ENCODE peak calls at places on chromosomes 5 and 9, in four cellular contexts. P is HepG2, F is GM12878, Q is NT2/D1. I is an unnamed sample.

GRCh38 chr9:20355022-20355421 is 267.3 kb downstream of the MLLT3 start:
- DNase-seq in P (no peak), F (no peak), Q (no peak), I (no peak)

GRCh38 chr5:107567901-107568671 is 102.7 kb downstream of the EFNA5 start:
- DNase-seq in P (no peak), F (peak; percentile 63), Q (no peak), I (no peak)

GRCh38 chr5:140142246-140142645 is 16.5 kb downstream of the IGIP start:
- DNase-seq in P (no peak), F (no peak), Q (no peak), I (no peak)

GRCh38 chr5:36079200-36079761 is 12.6 kb upstream of the UGT3A2 start:
- DNase-seq in P (peak; percentile 55), F (peak; percentile 11), Q (no peak), I (peak; percentile 65)

GRCh38 chr9:114991861-114992260 is 61.5 kb upstream of the TNFSF8 start:
- DNase-seq in P (no peak), F (no peak), Q (no peak), I (no peak)

GRCh38 chr9:93059097-93059959 is 827 bp downstream of the SUSD3 start:
- DNase-seq in P (no peak), F (no peak), Q (no peak), I (peak; percentile 72)

GRCh38 chr5:156481741-156482140 is 154.8 kb downstream of the SGCD start:
- DNase-seq in P (no peak), F (no peak), Q (no peak), I (no peak)

GRCh38 chr5:53542917-53543316 is 17.5 kb upstream of the NDUFS4 start:
- DNase-seq in P (no peak), F (no peak), Q (no peak), I (no peak)

GRCh38 chr5:90022711-90023053 is 386.9 kb downstream of the CETN3 start:
- DNase-seq in P (no peak), F (no peak), Q (no peak), I (no peak)

GRCh38 chr5:108878756-108879155 is 131.1 kb downstream of the FER start:
- DNase-seq in P (no peak), F (no peak), Q (no peak), I (no peak)

GRCh38 chr9:124016152-124017063 is 4.8 kb downstream of the LHX2 start:
- DNase-seq in P (no peak), F (no peak), Q (no peak), I (no peak)

GRCh38 chr5:36870399-36871040 is 6.0 kb upstream of the NIPBL start:
- DNase-seq in P (peak; percentile 72), F (no peak), Q (no peak), I (peak; percentile 49)

GRCh38 chr5:128774605-128775004 is 190.7 kb upstream of the SLC27A6 start:
- DNase-seq in P (no peak), F (no peak), Q (no peak), I (no peak)

GRCh38 chr9:88060746-88061145 is 77.5 kb downstream of the SPATA31C2 start:
- DNase-seq in P (no peak), F (no peak), Q (no peak), I (no peak)

GRCh38 chr5:34743878-34744277 is 87.8 kb downstream of the RAI14 start:
- DNase-seq in P (no peak), F (no peak), Q (no peak), I (no peak)

GRCh38 chr5:113293613-113294340 is 141.0 kb downstream of the TSSK1B start:
- DNase-seq in P (no peak), F (no peak), Q (no peak), I (no peak)

GRCh38 chr5:138289296-138289695 is 14.9 kb upstream of the GFRA3 start:
- DNase-seq in P (no peak), F (no peak), Q (no peak), I (no peak)

GRCh38 chr9:116141864-116142561 is 11.6 kb upstream of the PAPPA start:
- DNase-seq in P (no peak), F (no peak), Q (no peak), I (no peak)

GRCh38 chr5:173907686-173908371 is 19.7 kb downstream of the CPEB4 start:
- DNase-seq in P (no peak), F (no peak), Q (no peak), I (no peak)

GRCh38 chr9:4353236-4353635 is 53.4 kb upstream of the GLIS3 start:
- DNase-seq in P (no peak), F (no peak), Q (no peak), I (no peak)

GRCh38 chr5:26700759-26701384 is 337.5 kb downstream of the CDH9 start:
- DNase-seq in P (peak; percentile 45), F (no peak), Q (peak; percentile 5), I (peak; percentile 52)

GRCh38 chr9:89419978-89420394 is 77.9 kb downstream of the SEMA4D start:
- DNase-seq in P (no peak), F (no peak), Q (no peak), I (no peak)

GRCh38 chr5:95859327-95860060 is 37.0 kb upstream of the GLRX start:
- DNase-seq in P (no peak), F (no peak), Q (no peak), I (no peak)

GRCh38 chr9:129289131-129289731 is 111.2 kb upstream of the IER5L start:
- DNase-seq in P (no peak), F (no peak), Q (no peak), I (no peak)

GRCh38 chr5:130975847-130976246 is 189.2 kb downstream of the HINT1 start:
- DNase-seq in P (no peak), F (no peak), Q (no peak), I (no peak)

GRCh38 chr9:96073531-96074284 is 198.2 kb downstream of the ERCC6L2 start:
- DNase-seq in P (no peak), F (no peak), Q (no peak), I (no peak)

GRCh38 chr9:37333288-37333687 is 89.2 kb upstream of the GRHPR start:
- DNase-seq in P (no peak), F (no peak), Q (no peak), I (peak; percentile 48)

GRCh38 chr5:173328896-173329369 is 719 bp upstream of the STC2 start:
- DNase-seq in P (peak; percentile 64), F (no peak), Q (no peak), I (no peak)

GRCh38 chr9:134331186-134332025 is 5.2 kb downstream of the RXRA start:
- DNase-seq in P (no peak), F (no peak), Q (no peak), I (no peak)

GRCh38 chr5:9540791-9541190 is 5.1 kb downstream of the SEMA5A start:
- DNase-seq in P (no peak), F (no peak), Q (no peak), I (no peak)

GRCh38 chr9:132997591-132997990 is 19.1 kb downstream of the GFI1B start:
- DNase-seq in P (peak; percentile 93), F (no peak), Q (no peak), I (peak; percentile 59)

GRCh38 chr5:35854248-35854647 is 2.4 kb upstream of the IL7R start:
- DNase-seq in P (no peak), F (no peak), Q (no peak), I (no peak)

GRCh38 chr9:19975499-19975898 is 186.7 kb upstream of the SLC24A2 start:
- DNase-seq in P (no peak), F (no peak), Q (no peak), I (no peak)

DNA sequence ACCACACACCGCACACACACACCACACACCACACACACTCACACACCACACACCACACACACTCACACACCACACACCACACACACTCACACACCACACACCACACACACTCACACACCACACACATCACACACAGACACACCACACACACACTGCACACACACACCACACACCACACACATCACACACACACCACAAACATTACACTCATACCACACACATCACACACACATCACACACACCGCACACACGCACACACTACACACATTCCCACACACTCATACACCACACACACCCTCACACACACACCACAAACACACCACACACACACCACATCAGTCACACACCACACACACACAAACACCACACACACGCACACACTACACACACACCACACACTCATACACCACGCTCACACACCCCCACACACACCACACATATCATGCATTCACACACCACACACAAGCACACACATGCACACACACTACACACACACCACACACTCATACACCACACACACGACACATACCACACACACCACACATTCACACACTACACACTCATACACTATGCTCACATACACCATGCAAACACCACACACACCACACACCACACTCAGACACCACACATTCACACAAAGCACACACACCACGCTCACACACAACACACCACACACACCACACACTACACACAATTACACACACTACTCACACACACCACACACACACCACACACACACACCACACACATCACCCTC is 1.1 kb upstream of the UBE2QL1 start:
- DNase-seq in P (no peak), F (no peak), Q (no peak), I (no peak)
- TF ChIP-seq YY1 in P (no peak), F (no peak), Q (no peak), I (no peak)

GRCh38 chr5:14450055-14450524 is 131.5 kb upstream of the OTULINL start:
- DNase-seq in P (no peak), F (no peak), Q (no peak), I (no peak)

GRCh38 chr5:14445581-14446290 is 135.9 kb upstream of the OTULINL start:
- DNase-seq in P (no peak), F (no peak), Q (peak; percentile 57), I (no peak)

GRCh38 chr5:14447958-14448881 is 133.4 kb upstream of the OTULINL start:
- DNase-seq in P (no peak), F (peak; percentile 28), Q (no peak), I (no peak)

GRCh38 chr5:14451866-14452265 is 129.7 kb upstream of the OTULINL start:
- DNase-seq in P (no peak), F (no peak), Q (no peak), I (no peak)

GRCh38 chr5:14449052-14449661 is 132.4 kb upstream of the OTULINL start:
- DNase-seq in P (no peak), F (no peak), Q (no peak), I (no peak)
- TF ChIP-seq YY1 in P (no peak), F (no peak), Q (no peak), I (no peak)

GRCh38 chr9:72612449-72612848 is 91.0 kb downstream of the TMC1 start:
- DNase-seq in P (no peak), F (no peak), Q (no peak), I (no peak)

GRCh38 chr9:72614057-72614456 is 92.6 kb downstream of the TMC1 start:
- DNase-seq in P (no peak), F (no peak), Q (no peak), I (no peak)

GRCh38 chr9:72615931-72616330 is 94.5 kb downstream of the TMC1 start:
- DNase-seq in P (no peak), F (no peak), Q (no peak), I (no peak)
- TF ChIP-seq YY1 in P (no peak), F (no peak), Q (no peak), I (no peak)

DNA sequence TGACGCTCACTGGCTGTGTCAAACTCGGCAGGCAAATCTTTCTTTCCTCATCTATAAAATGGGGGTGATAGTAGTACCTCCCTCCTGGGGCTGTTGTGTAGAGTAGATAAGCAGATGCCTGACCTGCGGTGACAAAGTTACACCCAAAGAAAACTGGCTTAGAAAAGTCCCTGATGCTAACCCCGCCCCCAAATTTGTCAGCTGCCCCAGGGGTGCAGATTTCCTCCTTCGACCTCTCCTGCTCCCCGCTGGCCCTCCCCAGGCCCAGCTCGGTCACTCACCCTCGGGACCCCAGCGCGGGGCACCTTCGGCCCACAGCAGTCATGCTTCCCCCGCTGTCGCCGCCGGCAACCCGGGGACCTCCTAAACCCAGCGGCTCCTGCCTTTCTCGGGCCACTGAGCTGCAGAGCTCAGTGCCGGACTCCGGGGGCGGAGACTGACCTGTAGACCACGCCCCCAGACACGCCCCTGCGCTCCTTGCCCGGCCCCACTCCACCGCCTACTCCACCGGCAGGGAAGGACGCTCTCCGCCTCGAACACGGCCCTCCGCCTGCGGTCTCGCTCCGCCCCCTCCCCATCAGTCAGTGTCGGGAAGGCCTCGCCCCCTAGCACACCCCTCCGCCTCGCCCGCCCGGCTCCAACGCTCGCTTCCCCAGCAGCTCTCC is 7.4 kb downstream of the SH2D3C start:
- DNase-seq in P (peak; percentile 89), F (peak; percentile 90), Q (peak; percentile 98), I (peak; percentile 98)
- TF ChIP-seq YY1 in P (no peak), F (no peak), Q (no peak), I (peak; percentile 22)

I was measured in K562.